ENCODE peak calls at places on chromosomes 6 and 20, in seven cellular contexts. T, Z, H, C, S, D and U are unnamed samples.

GRCh38 chr6:3997144-3997770 is 81.7 kb downstream of the FAM217A start:
- DNase-seq in T (no peak), Z (no peak), H (peak; percentile 82), C (no peak), S (no peak), D (peak; percentile 63), U (no peak)

GRCh38 chr20:21396921-21397340 is 395 bp downstream of the NKX2-4 start:
- DNase-seq in T (no peak), Z (no peak), H (no peak), C (peak; percentile 46), S (no peak), D (no peak), U (no peak)

GRCh38 chr6:43846556-43846955 is 76.5 kb downstream of the VEGFA start:
- DNase-seq in T (no peak), Z (no peak), H (peak; percentile 74), C (no peak), S (peak; percentile 61), D (peak; percentile 82), U (no peak)

GRCh38 chr6:67889682-67889995 is 745.4 kb upstream of the ADGRB3 start:
- DNase-seq in T (no peak), Z (no peak), H (no peak), C (no peak), S (no peak), D (peak; percentile 2), U (no peak)

GRCh38 chr6:168700880-168701279 is 259.9 kb downstream of the SMOC2 start:
- DNase-seq in T (no peak), Z (no peak), H (no peak), C (no peak), S (no peak), D (no peak), U (no peak)

GRCh38 chr20:59598625-59599310 is 5.6 kb upstream of the PHACTR3 start:
- DNase-seq in T (peak; percentile 32), Z (no peak), H (no peak), C (peak; percentile 70), S (peak; percentile 16), D (no peak), U (peak; percentile 52)

GRCh38 chr6:125759184-125759902 is 9.9 kb downstream of the HEY2 start:
- DNase-seq in T (peak; percentile 24), Z (no peak), H (no peak), C (peak; percentile 91), S (peak; percentile 85), D (no peak), U (peak; percentile 72)

GRCh38 chr20:50704971-50705370 is 13.6 kb upstream of the RIPOR3 start:
- DNase-seq in T (no peak), Z (no peak), H (peak; percentile 87), C (no peak), S (no peak), D (peak; percentile 75), U (no peak)

GRCh38 chr6:1027109-1027794 is 284.6 kb upstream of the FOXQ1 start:
- DNase-seq in T (no peak), Z (no peak), H (peak; percentile 79), C (no peak), S (no peak), D (peak; percentile 77), U (peak; percentile 57)

GRCh38 chr20:64051532-64052325 is 2.3 kb upstream of the SOX18 start:
- DNase-seq in T (no peak), Z (no peak), H (no peak), C (no peak), S (no peak), D (no peak), U (no peak)

GRCh38 chr6:137283940-137284910 is 65.0 kb upstream of the IFNGR1 start:
- DNase-seq in T (no peak), Z (no peak), H (peak; percentile 19), C (no peak), S (no peak), D (no peak), U (no peak)

GRCh38 chr20:11549172-11550117 is 368.2 kb upstream of the BTBD3 start:
- DNase-seq in T (no peak), Z (no peak), H (no peak), C (no peak), S (no peak), D (no peak), U (no peak)

GRCh38 chr6:28808383-28808782 is 115.4 kb downstream of the TRIM27 start:
- DNase-seq in T (no peak), Z (no peak), H (no peak), C (no peak), S (no peak), D (no peak), U (no peak)

GRCh38 chr20:37941332-37941731 is 38.4 kb downstream of the VSTM2L start:
- DNase-seq in T (no peak), Z (no peak), H (no peak), C (peak; percentile 71), S (no peak), D (no peak), U (peak; percentile 54)

GRCh38 chr6:35970181-35970580 is 49.3 kb upstream of the SRPK1 start:
- DNase-seq in T (no peak), Z (no peak), H (peak; percentile 80), C (no peak), S (no peak), D (peak; percentile 76), U (no peak)

GRCh38 chr6:104284872-104285271 is 574.8 kb downstream of the HACE1 start:
- DNase-seq in T (no peak), Z (no peak), H (no peak), C (no peak), S (no peak), D (no peak), U (no peak)

GRCh38 chr20:38284893-38285444 is 19.0 kb upstream of the BPI start:
- DNase-seq in T (no peak), Z (no peak), H (no peak), C (no peak), S (no peak), D (no peak), U (no peak)

GRCh38 chr20:60050193-60050960 is 92.2 kb downstream of the CDH26 start:
- DNase-seq in T (no peak), Z (peak; percentile 38), H (no peak), C (peak; percentile 78), S (no peak), D (no peak), U (peak; percentile 80)

GRCh38 chr6:45504947-45505346 is 127.2 kb upstream of the SUPT3H start:
- DNase-seq in T (peak; percentile 49), Z (no peak), H (peak; percentile 98), C (peak; percentile 79), S (no peak), D (peak; percentile 92), U (peak; percentile 93)

GRCh38 chr6:108838101-108838717 is 10.0 kb upstream of the ARMC2 start:
- DNase-seq in T (peak; percentile 43), Z (no peak), H (peak; percentile 6), C (peak; percentile 95), S (no peak), D (peak; percentile 24), U (peak; percentile 91)

GRCh38 chr20:51752343-51752951 is 15.7 kb downstream of the ATP9A start:
- DNase-seq in T (no peak), Z (no peak), H (peak; percentile 93), C (no peak), S (no peak), D (peak; percentile 93), U (no peak)

GRCh38 chr6:100457251-100457990 is 7.3 kb downstream of the SIM1 start:
- DNase-seq in T (peak; percentile 35), Z (no peak), H (no peak), C (peak; percentile 63), S (no peak), D (no peak), U (peak; percentile 67)

GRCh38 chr20:47785321-47785899 is at the start of gene SULF2:
- DNase-seq in T (peak; percentile 35), Z (no peak), H (no peak), C (no peak), S (no peak), D (peak; percentile 18), U (peak; percentile 42)

GRCh38 chr6:149065658-149066556 is 251.6 kb upstream of the TAB2 start:
- DNase-seq in T (no peak), Z (no peak), H (no peak), C (no peak), S (peak; percentile 16), D (no peak), U (no peak)

GRCh38 chr6:130307752-130308361 is 58.0 kb upstream of the TMEM200A start:
- DNase-seq in T (no peak), Z (no peak), H (peak; percentile 91), C (no peak), S (no peak), D (peak; percentile 67), U (no peak)

GRCh38 chr6:63899550-63899949 is 263.9 kb downstream of the PHF3 start:
- DNase-seq in T (no peak), Z (no peak), H (peak; percentile 68), C (no peak), S (no peak), D (peak; percentile 70), U (no peak)

GRCh38 chr6:13454286-13455221 is 32.8 kb downstream of the GFOD1 start:
- DNase-seq in T (no peak), Z (no peak), H (peak; percentile 85), C (no peak), S (no peak), D (peak; percentile 56), U (no peak)

GRCh38 chr20:33042983-33043730 is 10.5 kb upstream of the BPIFB3 start:
- DNase-seq in T (no peak), Z (no peak), H (no peak), C (no peak), S (no peak), D (no peak), U (no peak)
- H2BK5ac ChIP-seq in T (no peak overlapping the region), Z (no peak overlapping the region), H (no peak overlapping the region), C (no peak overlapping the region), S (no peak overlapping the region), D (no peak overlapping the region), U (no peak overlapping the region)

DNA sequence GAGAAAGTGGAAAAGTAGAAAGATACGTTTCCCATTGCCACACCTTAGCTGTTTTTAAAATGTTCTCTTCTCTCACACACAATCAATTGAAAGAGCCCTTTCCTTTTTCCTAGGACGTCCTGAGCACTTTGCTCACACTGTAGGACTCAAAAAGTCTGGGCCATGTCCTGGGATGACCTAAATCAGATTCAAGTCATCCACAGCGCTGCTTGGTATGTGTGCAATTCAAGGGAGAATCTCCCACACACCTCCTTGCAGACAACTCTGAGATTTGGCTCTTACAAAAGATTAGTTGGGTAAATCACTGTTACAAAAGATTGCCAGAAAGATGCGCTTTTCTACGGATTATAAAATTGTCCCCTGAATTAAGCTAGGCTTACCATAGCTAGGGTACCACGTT is 130.1 kb downstream of the RNASET2 start:
- DNase-seq in T (no peak), Z (no peak), H (no peak), C (no peak), S (no peak), D (no peak), U (no peak)
- H3K23ac ChIP-seq in T (no peak overlapping the region), Z (no peak overlapping the region), H (no peak overlapping the region), C (no peak overlapping the region), S (no peak overlapping the region), D (no peak overlapping the region), U (no peak overlapping the region)

DNA sequence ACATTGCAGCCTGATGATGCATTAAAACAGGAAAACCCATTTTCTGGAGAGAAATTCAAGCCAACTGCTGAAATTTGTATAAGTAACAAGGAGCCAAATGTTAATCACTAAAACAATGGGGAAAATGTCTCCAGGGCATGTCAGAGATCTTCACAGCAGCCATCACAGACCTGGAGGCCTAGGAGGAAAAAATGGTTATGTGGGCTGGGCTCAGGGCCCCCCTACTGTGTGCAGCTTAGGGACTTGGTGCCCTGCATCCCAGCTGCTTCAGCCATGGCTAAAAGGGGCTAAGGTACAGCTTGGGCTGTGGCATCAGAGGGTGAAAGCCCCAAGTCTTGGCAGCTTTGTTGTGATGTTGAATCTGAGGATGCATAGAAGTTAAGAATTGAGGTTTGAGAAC is 479.8 kb downstream of the BCKDHB start:
- DNase-seq in T (no peak), Z (no peak), H (no peak), C (no peak), S (no peak), D (no peak), U (no peak)
- H2BK5ac ChIP-seq in T (no peak overlapping the region), Z (no peak overlapping the region), H (no peak overlapping the region), C (no peak overlapping the region), S (no peak overlapping the region), D (no peak overlapping the region), U (no peak overlapping the region)

GRCh38 chr6:133430530-133430929 is 189.4 kb downstream of the EYA4 start:
- DNase-seq in T (no peak), Z (no peak), H (no peak), C (no peak), S (no peak), D (no peak), U (no peak)
- H3K23ac ChIP-seq in T (no peak overlapping the region), Z (no peak overlapping the region), H (no peak overlapping the region), C (no peak overlapping the region), S (no peak overlapping the region), D (no peak overlapping the region), U (no peak overlapping the region)